ENCODE peak calls at places on chromosomes 13 and 19, in eight cellular contexts. Q is A172, T is fibroblast of lung, N is cardiac fibroblast, H is breast epithelium, K is hypothalamus, E is ascending aorta, A is NCI-H1930. L is an unnamed sample.

GRCh38 chr13:107681611-107682010 is 533.7 kb downstream of the LIG4 start:
- DNase-seq in Q (no peak), T (no peak), N (no peak), H (no peak), K (no peak), E (no peak), A (no peak), L (no peak)

GRCh38 chr19:16825312-16826168 is 3.7 kb upstream of the SIN3B start:
- DNase-seq in Q (peak; percentile 77), T (peak; percentile 79), N (peak; percentile 73), H (peak; percentile 55), K (no peak), E (peak; percentile 68), A (no peak), L (peak; percentile 81)

GRCh38 chr19:53951947-53952346 is 10.8 kb upstream of the CACNG8 start:
- DNase-seq in Q (no peak), T (no peak), N (no peak), H (no peak), K (no peak), E (no peak), A (no peak), L (no peak)

GRCh38 chr13:97548138-97548537 is 114.2 kb downstream of the RAP2A start:
- DNase-seq in Q (no peak), T (no peak), N (no peak), H (no peak), K (no peak), E (no peak), A (no peak), L (no peak)

GRCh38 chr13:76803831-76804230 is 82.4 kb downstream of the KCTD12 start:
- DNase-seq in Q (no peak), T (no peak), N (no peak), H (no peak), K (no peak), E (no peak), A (no peak), L (no peak)

GRCh38 chr19:55544776-55545439 is 435 bp downstream of the SBK3 start:
- DNase-seq in Q (peak; percentile 60), T (no peak), N (no peak), H (no peak), K (no peak), E (no peak), A (no peak), L (no peak)

GRCh38 chr19:1538978-1539377 is 15.1 kb downstream of the PLK5 start:
- DNase-seq in Q (no peak), T (no peak), N (peak; percentile 41), H (no peak), K (no peak), E (no peak), A (no peak), L (no peak)

GRCh38 chr19:28631931-28632330 is 581.0 kb downstream of the UQCRFS1 start:
- DNase-seq in Q (no peak), T (no peak), N (no peak), H (no peak), K (no peak), E (no peak), A (no peak), L (no peak)

GRCh38 chr13:46516624-46517318 is 36.2 kb upstream of the LRCH1 start:
- DNase-seq in Q (no peak), T (no peak), N (peak; percentile 70), H (no peak), K (no peak), E (no peak), A (no peak), L (no peak)

GRCh38 chr13:48985751-48986150 is 10.0 kb downstream of the FNDC3A start:
- DNase-seq in Q (no peak), T (no peak), N (no peak), H (no peak), K (no peak), E (no peak), A (no peak), L (no peak)